ENCODE peak calls at places on chromosomes 5 and 9, in seven cellular contexts. O is stomach, K is psoas muscle, J is upper lobe of left lung, Q is NCI-H1105, E is AG08396, R is GM10248. Z is an unnamed sample.

GRCh38 chr5:167639213-167639612 is 652.2 kb upstream of the WWC1 start:
- DNase-seq in Q (no peak), J (no peak), K (no peak), E (no peak), R (no peak), O (no peak), Z (peak)

GRCh38 chr5:40689442-40689841 is 9.7 kb downstream of the PTGER4 start:
- DNase-seq in Q (no peak), J (no peak), K (no peak), E (peak), R (peak), O (no peak), Z (peak)

GRCh38 chr9:82148849-82149544 is 160.4 kb downstream of the SPATA31D1 start:
- DNase-seq in O (no peak), Q (no peak), R (no peak), E (peak), K (no peak), J (no peak), Z (peak)

GRCh38 chr5:14118551-14119320 is 24.4 kb upstream of the TRIO start:
- DNase-seq in Q (no peak), O (no peak), J (peak), E (no peak), R (no peak), K (no peak), Z (no peak)

GRCh38 chr5:94690778-94691177 is 72.3 kb downstream of the SLF1 start:
- DNase-seq in R (no peak), Q (no peak), O (no peak), E (no peak), K (no peak), J (no peak), Z (no peak)

GRCh38 chr5:139014726-139015125 is 139.6 kb upstream of the LRRTM2 start:
- DNase-seq in K (no peak), J (no peak), O (no peak), Q (no peak), E (peak), R (no peak), Z (peak)

GRCh38 chr5:55409775-55410174 is 102.0 kb downstream of the MTREX start:
- DNase-seq in O (no peak), J (no peak), Q (no peak), K (no peak), E (no peak), R (no peak), Z (no peak)

GRCh38 chr5:178895615-178896571 is at the start of gene ZFP2:
- DNase-seq in O (peak), J (peak), E (peak), K (peak), R (peak), Q (peak), Z (peak)

GRCh38 chr9:127555830-127556820 is 56.0 kb upstream of the STXBP1 start:
- DNase-seq in E (peak), K (peak), Q (no peak), O (peak), J (no peak), R (no peak), Z (peak)

GRCh38 chr9:13513710-13514444 is 234.4 kb upstream of the MPDZ start:
- DNase-seq in Q (no peak), J (no peak), O (no peak), E (no peak), K (no peak), R (no peak), Z (no peak)

GRCh38 chr5:78566747-78567449 is 81.7 kb downstream of the LHFPL2 start:
- DNase-seq in K (no peak), R (no peak), Q (no peak), J (no peak), O (no peak), E (no peak), Z (no peak)

GRCh38 chr5:23419115-23419514 is 88.3 kb upstream of the PRDM9 start:
- DNase-seq in J (no peak), K (no peak), R (no peak), O (no peak), E (no peak), Q (peak), Z (no peak)

GRCh38 chr9:108515856-108516255 is 339.9 kb downstream of the ACTL7B start:
- DNase-seq in O (no peak), E (no peak), K (no peak), Q (no peak), R (no peak), J (no peak), Z (no peak)

Z was measured in skeletal muscle cell.